ENCODE peak calls at places on chromosomes 4 and X, in eight cellular contexts. M, H, B, Y, U, F, X and W are unnamed samples.

GRCh38 chr4:84569009-84569408 is 13.9 kb upstream of the CDS1 start:
- DNase-seq in M (no peak), U (no peak), F (no peak), X (no peak), Y (no peak), H (no peak), B (no peak), W (no peak)

GRCh38 chrX:106875151-106875550 is 28.0 kb downstream of the RIPPLY1 start:
- DNase-seq in F (no peak), U (no peak), X (no peak), M (no peak), Y (no peak), H (no peak), B (no peak), W (no peak)

GRCh38 chr4:45946699-45947098 is 177.2 kb downstream of the GABRG1 start:
- DNase-seq in U (no peak), Y (no peak), H (no peak), B (no peak), X (no peak), M (no peak), F (no peak), W (no peak)

GRCh38 chr4:159384619-159385018 is 281.7 kb downstream of the RAPGEF2 start:
- DNase-seq in F (no peak), H (no peak), M (no peak), U (no peak), B (peak), Y (no peak), X (no peak), W (no peak)

GRCh38 chr4:60173718-60174117 is 1026.4 kb upstream of the ADGRL3 start:
- DNase-seq in Y (no peak), B (no peak), F (no peak), X (no peak), M (no peak), U (no peak), H (no peak), W (no peak)

GRCh38 chrX:151754042-151754419 is 19.5 kb downstream of the CNGA2 start:
- DNase-seq in F (no peak), B (peak), H (no peak), U (no peak), M (no peak), Y (no peak), X (no peak), W (no peak)

GRCh38 chr4:108193891-108194672 is 25.4 kb upstream of the LEF1 start:
- DNase-seq in B (no peak), H (no peak), U (no peak), X (no peak), Y (no peak), F (peak), M (no peak), W (no peak)

GRCh38 chr4:184745747-184746531 is 12.0 kb upstream of the CENPU start:
- DNase-seq in X (peak), B (peak), F (peak), Y (peak), M (peak), H (peak), U (peak), W (peak)

GRCh38 chr4:70721747-70722146 is at the start of gene RUFY3:
- DNase-seq in Y (no peak), U (no peak), M (no peak), B (peak), X (no peak), H (no peak), F (peak), W (no peak)

GRCh38 chrX:32087663-32088062 is 1015.8 kb upstream of the FTHL17 start:
- DNase-seq in U (no peak), F (no peak), M (no peak), B (no peak), X (no peak), H (no peak), Y (no peak), W (no peak)

GRCh38 chr4:139808381-139809206 is 143.0 kb downstream of the MGST2 start:
- DNase-seq in F (peak), X (peak), B (no peak), M (no peak), H (no peak), Y (no peak), U (no peak), W (no peak)

GRCh38 chrX:133215747-133216146 is 2.4 kb downstream of the TFDP3 start:
- DNase-seq in F (peak), Y (no peak), X (no peak), U (peak), B (peak), H (no peak), M (peak), W (no peak)

GRCh38 chr4:155496294-155496626 is 119.5 kb upstream of the MAP9 start:
- DNase-seq in M (no peak), B (no peak), F (no peak), X (no peak), H (no peak), U (no peak), Y (no peak), W (no peak)

GRCh38 chr4:156556326-156556725 is 415.3 kb downstream of the PDGFC start:
- DNase-seq in U (no peak), B (no peak), Y (no peak), M (no peak), H (no peak), F (no peak), X (no peak), W (no peak)